ENCODE peak calls at places on chromosomes 3 and 15, in nine cellular contexts. G, E, M, Y, O, X, N, L and V are unnamed samples.

GRCh38 chr3:80355144-80355543 is 587.3 kb upstream of the ROBO1 start:
- DNase-seq in G (no peak), E (no peak), M (no peak), Y (no peak), O (no peak), X (peak; percentile 22), N (no peak), L (no peak), V (no peak)

GRCh38 chr15:88604972-88605506 is 16.1 kb upstream of the AEN start:
- DNase-seq in G (no peak), E (no peak), M (no peak), Y (no peak), O (no peak), X (no peak), N (no peak), L (no peak), V (no peak)

GRCh38 chr3:119219069-119219468 is 21.6 kb downstream of the B4GALT4 start:
- DNase-seq in G (no peak), E (no peak), M (no peak), Y (no peak), O (no peak), X (peak; percentile 45), N (no peak), L (no peak), V (no peak)

GRCh38 chr3:58237940-58238681 is 519 bp downstream of the ABHD6 start:
- DNase-seq in G (no peak), E (no peak), M (peak; percentile 88), Y (peak; percentile 86), O (peak; percentile 71), X (no peak), N (peak; percentile 48), L (peak; percentile 45), V (peak; percentile 16)

GRCh38 chr3:129058441-129059194 is 2.0 kb upstream of the GP9 start:
- DNase-seq in G (no peak), E (no peak), M (peak; percentile 45), Y (peak; percentile 75), O (no peak), X (no peak), N (no peak), L (no peak), V (no peak)

GRCh38 chr3:79019137-79019923 is 748.5 kb downstream of the ROBO1 start:
- DNase-seq in G (no peak), E (peak; percentile 33), M (peak; percentile 90), Y (peak; percentile 87), O (peak; percentile 96), X (peak; percentile 95), N (peak; percentile 84), L (no peak), V (no peak)

GRCh38 chr3:76242886-76243753 is 457.8 kb upstream of the ZNF717 start:
- DNase-seq in G (no peak), E (no peak), M (no peak), Y (no peak), O (no peak), X (no peak), N (no peak), L (no peak), V (no peak)

GRCh38 chr15:79089331-79089889 is 1.2 kb downstream of the RASGRF1 start:
- DNase-seq in G (no peak), E (no peak), M (peak; percentile 57), Y (no peak), O (no peak), X (no peak), N (no peak), L (no peak), V (no peak)

GRCh38 chr15:68347392-68347791 is 69.8 kb downstream of the FEM1B start:
- DNase-seq in G (no peak), E (no peak), M (no peak), Y (no peak), O (peak; percentile 69), X (peak; percentile 46), N (no peak), L (no peak), V (no peak)

GRCh38 chr3:178966299-178967183 is 105.1 kb downstream of the ZMAT3 start:
- DNase-seq in G (no peak), E (no peak), M (no peak), Y (peak; percentile 58), O (peak; percentile 49), X (peak; percentile 61), N (peak; percentile 3), L (no peak), V (no peak)

GRCh38 chr15:74383695-74384565 is 16.5 kb upstream of the CYP11A1 start:
- DNase-seq in G (no peak), E (no peak), M (peak; percentile 49), Y (no peak), O (peak; percentile 48), X (no peak), N (no peak), L (no peak), V (no peak)